ENCODE peak calls at places on chromosomes 16 and 17, in six cellular contexts. J is left ventricle myocardium inferior, E is tibial nerve, X is WERI-Rb-1, C is lower leg skin, Z is IMR-90. A is an unnamed sample.

GRCh38 chr16:72043058-72043457 is 11.2 kb upstream of the HP start:
- DNase-seq in J (no peak), E (no peak), X (no peak), C (no peak), Z (no peak), A (no peak)

GRCh38 chr16:900211-900610 is 70.6 kb downstream of the LMF1 start:
- DNase-seq in J (no peak), E (no peak), X (no peak), C (no peak), Z (no peak), A (no peak)

GRCh38 chr17:81195941-81196495 is 26.7 kb downstream of the CEP131 start:
- DNase-seq in J (no peak), E (no peak), X (no peak), C (no peak), Z (no peak), A (no peak)

GRCh38 chr17:63754046-63754445 is 12.4 kb upstream of the STRADA start:
- DNase-seq in J (no peak), E (no peak), X (no peak), C (no peak), Z (no peak), A (no peak)

GRCh38 chr17:18916816-18917496 is 35.0 kb upstream of the SLC5A10 start:
- DNase-seq in J (no peak), E (no peak), X (no peak), C (no peak), Z (peak; percentile 45), A (peak; percentile 10)

GRCh38 chr17:40309031-40309937 is at the start of gene RARA:
- DNase-seq in J (peak; percentile 59), E (peak; percentile 10), X (peak; percentile 90), C (peak; percentile 86), Z (no peak), A (no peak)

GRCh38 chr17:77327566-77328463 is 187.0 kb downstream of the SEC14L1 start:
- DNase-seq in J (no peak), E (peak; percentile 11), X (peak; percentile 7), C (peak; percentile 80), Z (no peak), A (no peak)

GRCh38 chr17:45101546-45101882 is 30.8 kb downstream of the PLCD3 start:
- DNase-seq in J (no peak), E (no peak), X (no peak), C (no peak), Z (no peak), A (no peak)

GRCh38 chr16:52896478-52897164 is 156.1 kb downstream of the CHD9NB start:
- DNase-seq in J (no peak), E (no peak), X (no peak), C (no peak), Z (no peak), A (no peak)

GRCh38 chr16:13343981-13344380 is 442.6 kb downstream of the SHISA9 start:
- DNase-seq in J (no peak), E (no peak), X (no peak), C (no peak), Z (no peak), A (no peak)

GRCh38 chr16:28308794-28309535 is 16.6 kb downstream of the SBK1 start:
- DNase-seq in J (peak; percentile 49), E (no peak), X (no peak), C (no peak), Z (no peak), A (no peak)

GRCh38 chr16:23420011-23420410 is 33.0 kb downstream of the COG7 start:
- DNase-seq in J (no peak), E (no peak), X (no peak), C (no peak), Z (peak; percentile 47), A (no peak)

GRCh38 chr17:68198931-68199836 is 48.7 kb upstream of the AMZ2 start:
- DNase-seq in J (no peak), E (no peak), X (no peak), C (no peak), Z (no peak), A (no peak)

GRCh38 chr17:75160211-75160610 is 5.9 kb upstream of the JPT1 start:
- DNase-seq in J (no peak), E (no peak), X (no peak), C (no peak), Z (no peak), A (no peak)

GRCh38 chr16:1984347-1985225 is 593 bp downstream of the GFER start:
- DNase-seq in J (no peak), E (no peak), X (peak; percentile 32), C (no peak), Z (peak; percentile 13), A (no peak)

GRCh38 chr17:73814070-73814469 is 169.8 kb upstream of the SDK2 start:
- DNase-seq in J (no peak), E (no peak), X (no peak), C (peak; percentile 23), Z (no peak), A (no peak)

GRCh38 chr16:19240494-19240893 is 45.0 kb upstream of the CLEC19A start:
- DNase-seq in J (no peak), E (no peak), X (no peak), C (no peak), Z (no peak), A (no peak)

GRCh38 chr16:31819948-31820347 is 53.7 kb upstream of the ZNF267 start:
- DNase-seq in J (no peak), E (no peak), X (no peak), C (no peak), Z (no peak), A (no peak)

GRCh38 chr17:76957600-76958464 is 89.6 kb downstream of the MGAT5B start:
- DNase-seq in J (no peak), E (no peak), X (peak; percentile 68), C (no peak), Z (peak; percentile 21), A (no peak)

GRCh38 chr17:82589851-82590180 is 58.4 kb downstream of the WDR45B start:
- DNase-seq in J (no peak), E (no peak), X (no peak), C (no peak), Z (no peak), A (no peak)

GRCh38 chr17:76274559-76274956 is 9.4 kb downstream of the UBALD2 start:
- DNase-seq in J (no peak), E (no peak), X (no peak), C (no peak), Z (no peak), A (no peak)

GRCh38 chr17:66943484-66943883 is 21.0 kb upstream of the CACNG4 start:
- DNase-seq in J (no peak), E (no peak), X (no peak), C (no peak), Z (no peak), A (no peak)

GRCh38 chr17:2709173-2709661 is 2.3 kb downstream of the CLUH start:
- DNase-seq in J (no peak), E (no peak), X (no peak), C (peak; percentile 91), Z (no peak), A (no peak)

GRCh38 chr17:72590382-72590781 is 469.6 kb downstream of the SOX9 start:
- DNase-seq in J (no peak), E (no peak), X (no peak), C (no peak), Z (peak; percentile 90), A (peak; percentile 35)

GRCh38 chr16:69798466-69798865 is 36.3 kb downstream of the WWP2 start:
- DNase-seq in J (no peak), E (no peak), X (no peak), C (no peak), Z (peak; percentile 6), A (no peak)
- TF ChIP-seq CTCF in J (peak; percentile 51), E (peak; percentile 14), X (peak; percentile 21), C (no peak), Z (peak; percentile 41), A (peak; percentile 60)

DNA sequence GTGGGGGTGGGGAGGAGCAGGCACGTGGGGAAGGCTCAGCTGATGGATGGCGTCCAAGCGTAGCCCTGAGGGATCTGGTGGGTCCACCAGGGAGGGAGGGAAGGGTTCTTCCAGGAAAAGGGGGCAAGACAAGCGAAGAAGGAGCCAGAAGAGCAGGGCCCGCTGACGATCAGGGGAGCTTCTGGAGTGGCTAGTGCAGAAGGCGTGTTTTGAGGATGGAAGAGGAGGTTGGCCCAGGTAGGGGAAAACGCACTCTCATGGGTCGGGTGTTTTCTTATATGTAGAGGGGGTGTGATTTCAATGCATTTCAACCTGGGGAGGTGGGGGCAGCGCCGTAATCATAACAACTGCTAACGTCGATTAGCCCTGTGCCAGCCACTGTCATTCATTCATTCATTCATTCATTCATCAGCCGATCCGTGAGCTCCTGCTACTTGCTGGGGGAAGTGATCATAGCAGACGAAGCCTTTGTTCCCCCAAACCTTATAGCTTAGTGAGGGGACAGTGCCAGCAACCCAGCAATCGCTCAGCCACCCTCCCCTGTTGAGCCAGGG is 106.7 kb upstream of the GSE1 start:
- DNase-seq in J (no peak), E (no peak), X (no peak), C (no peak), Z (no peak), A (no peak)
- TF ChIP-seq CTCF in J (no peak), E (no peak), X (no peak), C (no peak), Z (no peak), A (no peak)

DNA sequence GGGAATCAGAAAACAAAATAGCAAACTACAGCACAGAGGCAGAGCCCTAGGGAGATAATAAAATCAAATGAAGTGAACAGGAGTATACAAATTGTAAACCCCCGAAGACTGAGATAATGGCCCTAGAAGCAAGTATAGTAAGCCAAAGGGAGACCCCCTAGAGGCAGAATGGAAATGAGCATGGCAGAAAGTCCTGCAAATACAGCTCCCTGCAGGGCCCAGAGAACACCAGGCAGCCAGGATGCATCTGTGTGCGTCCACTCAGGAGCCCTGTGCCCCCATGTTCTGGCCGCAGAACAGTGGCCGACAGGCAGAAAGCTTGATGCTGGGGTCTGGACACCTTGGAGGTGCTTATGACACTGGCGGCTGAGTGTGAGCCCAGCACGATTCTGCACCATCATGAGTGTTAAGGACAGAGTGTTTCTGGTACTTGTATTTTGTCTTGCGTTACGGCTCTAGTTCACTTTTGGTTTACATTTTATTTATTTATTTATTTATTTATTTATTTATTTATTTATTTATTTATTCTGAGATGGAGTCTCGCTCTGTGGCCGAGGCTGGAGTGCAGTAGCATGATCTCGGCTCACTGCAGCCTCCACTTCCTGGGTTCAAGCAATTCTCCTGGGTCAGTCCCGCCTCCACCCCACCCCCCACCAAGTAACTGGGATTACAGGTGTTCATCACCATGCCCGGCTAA is 48.7 kb downstream of the RGS9 start:
- DNase-seq in J (no peak), E (no peak), X (no peak), C (no peak), Z (no peak), A (no peak)
- TF ChIP-seq CTCF in J (no peak), E (no peak), X (peak; percentile 45), C (no peak), Z (no peak), A (no peak)

GRCh38 chr17:36647598-36647997 is 46.2 kb downstream of the MRM1 start:
- DNase-seq in J (no peak), E (no peak), X (peak; percentile 61), C (no peak), Z (no peak), A (no peak)
- TF ChIP-seq CTCF in J (no peak), E (no peak), X (peak; percentile 67), C (no peak), Z (no peak), A (no peak)

A was measured in AG09319.